ENCODE peak calls at places on chromosome 15, in seven cellular contexts. One of them, this sample, is unnamed.
A peak's percentile ranks its signal among the peaks of the same experiment; 100 is the strongest.

GRCh38 chr15:41858756-41859155 is 20.1 kb downstream of the PLA2G4B start:
- DNase-seq in body of pancreas: no peak
- DNase-seq in tibial nerve: no peak
- DNase-seq in thyroid gland: no peak
- DNase-seq in uterus: no peak
- DNase-seq in esophagus muscularis mucosa: no peak
- DNase-seq in ovary: no peak
- DNase-seq in this sample: no peak

GRCh38 chr15:62547584-62547983 is 382.5 kb upstream of the C2CD4B start:
- DNase-seq in thyroid gland: no peak
- DNase-seq in tibial nerve: peak; percentile 31
- DNase-seq in esophagus muscularis mucosa: no peak
- DNase-seq in body of pancreas: no peak
- DNase-seq in uterus: no peak
- DNase-seq in ovary: no peak
- DNase-seq in this sample: no peak

GRCh38 chr15:52295421-52295991 is at the start of gene MYO5C:
- DNase-seq in thyroid gland: peak; percentile 97
- DNase-seq in ovary: peak; percentile 51
- DNase-seq in esophagus muscularis mucosa: no peak
- DNase-seq in tibial nerve: peak; percentile 21
- DNase-seq in uterus: peak; percentile 74
- DNase-seq in body of pancreas: peak; percentile 97
- DNase-seq in this sample: peak; percentile 82

GRCh38 chr15:67510597-67511225 is 10.2 kb upstream of the C15orf61 start:
- DNase-seq in esophagus muscularis mucosa: no peak
- DNase-seq in ovary: no peak
- DNase-seq in thyroid gland: no peak
- DNase-seq in body of pancreas: no peak
- DNase-seq in uterus: no peak
- DNase-seq in tibial nerve: no peak
- DNase-seq in this sample: no peak

GRCh38 chr15:38490231-38490630 is 36.3 kb downstream of the FAM98B start:
- DNase-seq in tibial nerve: no peak
- DNase-seq in body of pancreas: no peak
- DNase-seq in ovary: no peak
- DNase-seq in esophagus muscularis mucosa: no peak
- DNase-seq in uterus: no peak
- DNase-seq in thyroid gland: no peak
- DNase-seq in this sample: no peak

GRCh38 chr15:55535436-55535835 is 27.4 kb upstream of the DNAAF4 start:
- DNase-seq in tibial nerve: no peak
- DNase-seq in thyroid gland: no peak
- DNase-seq in body of pancreas: no peak
- DNase-seq in esophagus muscularis mucosa: no peak
- DNase-seq in ovary: no peak
- DNase-seq in uterus: no peak
- DNase-seq in this sample: no peak

GRCh38 chr15:32683231-32683630 is 34.6 kb upstream of the GREM1 start:
- DNase-seq in esophagus muscularis mucosa: no peak
- DNase-seq in body of pancreas: no peak
- DNase-seq in ovary: no peak
- DNase-seq in thyroid gland: no peak
- DNase-seq in uterus: no peak
- DNase-seq in tibial nerve: no peak
- DNase-seq in this sample: no peak

GRCh38 chr15:58517682-58518525 is 86.1 kb downstream of the LIPC start:
- DNase-seq in ovary: no peak
- DNase-seq in body of pancreas: no peak
- DNase-seq in esophagus muscularis mucosa: no peak
- DNase-seq in uterus: no peak
- DNase-seq in tibial nerve: no peak
- DNase-seq in thyroid gland: no peak
- DNase-seq in this sample: no peak

GRCh38 chr15:67405208-67406191 is 115.4 kb upstream of the C15orf61 start:
- DNase-seq in body of pancreas: peak; percentile 39
- DNase-seq in tibial nerve: no peak
- DNase-seq in thyroid gland: no peak
- DNase-seq in ovary: no peak
- DNase-seq in esophagus muscularis mucosa: no peak
- DNase-seq in uterus: no peak
- DNase-seq in this sample: no peak

GRCh38 chr15:20358066-20358780 is 183.4 kb downstream of the GOLGA6L6 start:
- DNase-seq in ovary: no peak
- DNase-seq in esophagus muscularis mucosa: no peak
- DNase-seq in uterus: peak; percentile 13
- DNase-seq in body of pancreas: no peak
- DNase-seq in thyroid gland: no peak
- DNase-seq in tibial nerve: no peak
- DNase-seq in this sample: no peak

GRCh38 chr15:25892126-25892525 is 29.0 kb upstream of the ATP10A start:
- DNase-seq in esophagus muscularis mucosa: no peak
- DNase-seq in ovary: no peak
- DNase-seq in tibial nerve: no peak
- DNase-seq in uterus: no peak
- DNase-seq in body of pancreas: no peak
- DNase-seq in thyroid gland: peak; percentile 70
- DNase-seq in this sample: no peak

GRCh38 chr15:38624248-38625214 is 59.9 kb upstream of the RASGRP1 start:
- DNase-seq in tibial nerve: no peak
- DNase-seq in uterus: no peak
- DNase-seq in body of pancreas: no peak
- DNase-seq in esophagus muscularis mucosa: no peak
- DNase-seq in ovary: no peak
- DNase-seq in thyroid gland: no peak
- DNase-seq in this sample: no peak

GRCh38 chr15:93088200-93088980 is 621 bp downstream of the RGMA start:
- DNase-seq in body of pancreas: peak; percentile 31
- DNase-seq in thyroid gland: peak; percentile 27
- DNase-seq in esophagus muscularis mucosa: no peak
- DNase-seq in tibial nerve: no peak
- DNase-seq in ovary: peak; percentile 47
- DNase-seq in uterus: no peak
- DNase-seq in this sample: no peak

GRCh38 chr15:47355759-47356158 is 361.5 kb upstream of the SEMA6D start:
- DNase-seq in tibial nerve: no peak
- DNase-seq in uterus: no peak
- DNase-seq in ovary: no peak
- DNase-seq in thyroid gland: no peak
- DNase-seq in body of pancreas: no peak
- DNase-seq in esophagus muscularis mucosa: no peak
- DNase-seq in this sample: no peak

GRCh38 chr15:55362641-55363040 is 43.6 kb downstream of the PIGB start:
- DNase-seq in tibial nerve: no peak
- DNase-seq in thyroid gland: no peak
- DNase-seq in esophagus muscularis mucosa: no peak
- DNase-seq in uterus: no peak
- DNase-seq in ovary: no peak
- DNase-seq in body of pancreas: no peak
- DNase-seq in this sample: no peak

GRCh38 chr15:91759560-91759959 is 93.9 kb upstream of the SLCO3A1 start:
- DNase-seq in esophagus muscularis mucosa: no peak
- DNase-seq in thyroid gland: no peak
- DNase-seq in tibial nerve: no peak
- DNase-seq in body of pancreas: no peak
- DNase-seq in ovary: no peak
- DNase-seq in uterus: no peak
- DNase-seq in this sample: no peak

GRCh38 chr15:64950888-64951287 is 38.8 kb downstream of the SPG21 start:
- DNase-seq in thyroid gland: peak; percentile 37
- DNase-seq in ovary: no peak
- DNase-seq in uterus: no peak
- DNase-seq in esophagus muscularis mucosa: no peak
- DNase-seq in body of pancreas: no peak
- DNase-seq in tibial nerve: no peak
- DNase-seq in this sample: no peak
- TF ChIP-seq CTCF in thyroid gland: no peak
- TF ChIP-seq CTCF in ovary: no peak
- TF ChIP-seq CTCF in uterus: no peak
- TF ChIP-seq CTCF in esophagus muscularis mucosa: no peak
- TF ChIP-seq CTCF in body of pancreas: no peak
- TF ChIP-seq CTCF in tibial nerve: no peak
- TF ChIP-seq CTCF in this sample: no peak

GRCh38 chr15:98946301-98947255 is 61.0 kb downstream of the PGPEP1L start:
- DNase-seq in body of pancreas: peak; percentile 72
- DNase-seq in uterus: no peak
- DNase-seq in thyroid gland: peak; percentile 24
- DNase-seq in ovary: peak; percentile 67
- DNase-seq in esophagus muscularis mucosa: no peak
- DNase-seq in tibial nerve: no peak
- DNase-seq in this sample: no peak

GRCh38 chr15:98943609-98944111 is 63.9 kb downstream of the PGPEP1L start:
- DNase-seq in esophagus muscularis mucosa: no peak
- DNase-seq in body of pancreas: peak; percentile 42
- DNase-seq in uterus: peak; percentile 64
- DNase-seq in thyroid gland: peak; percentile 69
- DNase-seq in tibial nerve: peak; percentile 25
- DNase-seq in ovary: peak; percentile 55
- DNase-seq in this sample: peak; percentile 40

GRCh38 chr15:98939311-98940080 is 68.1 kb downstream of the PGPEP1L start:
- DNase-seq in body of pancreas: no peak
- DNase-seq in esophagus muscularis mucosa: no peak
- DNase-seq in ovary: no peak
- DNase-seq in uterus: no peak
- DNase-seq in tibial nerve: no peak
- DNase-seq in thyroid gland: peak; percentile 85
- DNase-seq in this sample: no peak

GRCh38 chr15:98941595-98942255 is 65.9 kb downstream of the PGPEP1L start:
- DNase-seq in ovary: no peak
- DNase-seq in uterus: no peak
- DNase-seq in body of pancreas: no peak
- DNase-seq in tibial nerve: no peak
- DNase-seq in thyroid gland: no peak
- DNase-seq in esophagus muscularis mucosa: no peak
- DNase-seq in this sample: no peak

GRCh38 chr15:98942966-98943584 is 64.5 kb downstream of the PGPEP1L start:
- DNase-seq in tibial nerve: no peak
- DNase-seq in ovary: no peak
- DNase-seq in body of pancreas: no peak
- DNase-seq in esophagus muscularis mucosa: no peak
- DNase-seq in uterus: no peak
- DNase-seq in thyroid gland: no peak
- DNase-seq in this sample: no peak
- H3K27ac ChIP-seq in tibial nerve: no peak overlapping the region
- H3K27ac ChIP-seq in ovary: no peak overlapping the region
- H3K27ac ChIP-seq in body of pancreas: no peak overlapping the region
- H3K27ac ChIP-seq in esophagus muscularis mucosa: peak overlapping the region; percentile 61
- H3K27ac ChIP-seq in uterus: peak overlapping the region; percentile 76
- H3K27ac ChIP-seq in thyroid gland: peak overlapping the region; percentile 97
- H3K27ac ChIP-seq in this sample: peak overlapping the region; percentile 0

GRCh38 chr15:40440300-40441011 is at the start of gene BAHD1:
- DNase-seq in thyroid gland: peak; percentile 98
- DNase-seq in tibial nerve: peak; percentile 93
- DNase-seq in uterus: peak; percentile 96
- DNase-seq in ovary: peak; percentile 99
- DNase-seq in esophagus muscularis mucosa: peak; percentile 99
- DNase-seq in body of pancreas: peak; percentile 97
- DNase-seq in this sample: peak; percentile 98
- TF ChIP-seq POLR2A in thyroid gland: peak; percentile 72
- TF ChIP-seq POLR2A in tibial nerve: no peak
- TF ChIP-seq POLR2A in uterus: no peak
- TF ChIP-seq POLR2A in ovary: peak; percentile 33
- TF ChIP-seq POLR2A in esophagus muscularis mucosa: no peak
- TF ChIP-seq POLR2A in body of pancreas: no peak
- TF ChIP-seq POLR2A in this sample: no peak

DNA sequence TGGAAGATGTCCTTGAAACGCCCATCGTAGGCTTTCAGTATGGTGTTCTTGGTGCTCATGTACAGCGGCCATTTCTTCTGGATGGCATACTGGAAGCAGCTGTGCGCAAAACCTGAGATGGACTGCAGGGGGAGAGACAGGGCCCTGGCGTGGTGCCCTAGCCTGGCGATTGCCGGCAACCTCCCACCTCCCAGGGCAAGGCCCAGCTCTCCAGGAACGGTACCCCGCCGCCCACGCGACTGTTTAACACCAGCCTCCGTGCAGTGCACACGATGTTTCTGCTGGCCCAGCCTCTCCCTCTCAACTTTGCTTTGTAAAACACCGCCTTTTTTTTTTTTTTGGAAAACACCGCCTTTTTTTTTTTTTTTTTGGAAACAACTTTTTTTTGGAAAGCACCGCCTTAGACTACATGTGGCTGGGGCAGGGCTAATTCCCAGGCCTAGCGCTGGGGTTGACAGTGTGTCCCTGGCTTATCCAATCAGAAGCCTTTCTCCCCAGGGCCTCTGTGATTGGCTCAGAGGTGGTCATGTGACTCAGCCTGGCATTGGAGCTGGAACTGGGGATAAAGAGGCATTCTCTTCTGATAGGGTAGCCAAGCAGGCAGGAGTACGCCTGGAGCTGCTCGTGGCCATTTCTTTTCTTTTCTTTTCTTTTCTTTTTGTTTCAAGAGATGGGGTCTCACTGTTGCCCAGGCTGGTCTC is 14.7 kb downstream of the IDH2 start:
- DNase-seq in uterus: no peak
- DNase-seq in body of pancreas: peak; percentile 91
- DNase-seq in esophagus muscularis mucosa: no peak
- DNase-seq in tibial nerve: no peak
- DNase-seq in ovary: peak; percentile 63
- DNase-seq in thyroid gland: no peak
- DNase-seq in this sample: no peak
- TF ChIP-seq CTCF in uterus: no peak
- TF ChIP-seq CTCF in body of pancreas: no peak
- TF ChIP-seq CTCF in esophagus muscularis mucosa: no peak
- TF ChIP-seq CTCF in tibial nerve: no peak
- TF ChIP-seq CTCF in ovary: no peak
- TF ChIP-seq CTCF in thyroid gland: no peak
- TF ChIP-seq CTCF in this sample: no peak

DNA sequence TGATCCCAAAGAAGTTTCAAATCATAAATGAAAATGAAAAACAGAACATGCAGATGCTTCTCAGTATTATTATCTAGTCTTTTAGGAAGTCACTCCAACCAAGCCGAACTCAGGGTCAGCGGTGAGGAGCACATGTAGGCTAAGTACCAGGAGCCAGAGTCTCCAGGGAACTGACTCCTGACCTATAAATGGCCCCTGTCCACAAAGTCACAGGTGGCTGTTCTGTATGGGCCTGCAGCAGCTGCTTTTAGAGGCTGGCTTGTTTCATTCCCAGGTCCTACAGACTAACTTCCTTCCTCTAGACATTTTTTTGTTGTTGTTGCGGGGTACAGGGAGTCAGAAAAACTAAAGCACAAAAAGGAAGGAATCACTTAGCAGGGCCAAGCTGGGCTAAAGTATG is 54.6 kb downstream of the DAPK2 start:
- DNase-seq in uterus: no peak
- DNase-seq in thyroid gland: no peak
- DNase-seq in body of pancreas: no peak
- DNase-seq in ovary: no peak
- DNase-seq in esophagus muscularis mucosa: no peak
- DNase-seq in tibial nerve: no peak
- DNase-seq in this sample: no peak
- H3K27ac ChIP-seq in uterus: no peak overlapping the region
- H3K27ac ChIP-seq in thyroid gland: peak overlapping the region; percentile 66
- H3K27ac ChIP-seq in body of pancreas: no peak overlapping the region
- H3K27ac ChIP-seq in ovary: no peak overlapping the region
- H3K27ac ChIP-seq in esophagus muscularis mucosa: no peak overlapping the region
- H3K27ac ChIP-seq in tibial nerve: no peak overlapping the region
- H3K27ac ChIP-seq in this sample: no peak overlapping the region

This sample was measured in Peyer's patch.